ENCODE peak calls at places on chromosomes 11 and 22, in six cellular contexts. I, T, C, Y, S and X are unnamed samples.

GRCh38 chr11:33747969-33748368 is 11.7 kb upstream of the CD59 start:
- DNase-seq in I (no peak), C (no peak), T (no peak), Y (no peak), S (peak; percentile 80), X (no peak)

GRCh38 chr11:18698341-18699268 is at the start of gene TMEM86A:
- DNase-seq in I (peak; percentile 96), T (peak; percentile 91), C (peak; percentile 89), Y (peak; percentile 98), S (peak; percentile 84), X (peak; percentile 91)

GRCh38 chr11:105861225-105861624 is 160.8 kb downstream of the MSANTD4 start:
- DNase-seq in S (no peak), I (no peak), Y (no peak), T (no peak), C (no peak), X (no peak)

GRCh38 chr11:35927730-35928129 is 16.1 kb upstream of the LDLRAD3 start:
- DNase-seq in S (no peak), Y (peak; percentile 80), C (no peak), T (no peak), I (peak; percentile 40), X (peak; percentile 30)

GRCh38 chr11:69981119-69981770 is 96.9 kb upstream of the ANO1 start:
- DNase-seq in I (no peak), T (no peak), Y (no peak), C (no peak), S (no peak), X (no peak)

GRCh38 chr22:46537221-46537945 is at the start of gene CELSR1:
- DNase-seq in Y (no peak), T (no peak), C (no peak), S (peak; percentile 34), I (no peak), X (peak; percentile 39)

GRCh38 chr11:35464308-35464707 is 45.0 kb upstream of the SLC1A2 start:
- DNase-seq in C (no peak), S (peak; percentile 54), I (no peak), T (no peak), Y (no peak), X (no peak)

GRCh38 chr22:17268501-17269223 is 49.4 kb upstream of the ADA2 start:
- DNase-seq in I (no peak), T (no peak), S (no peak), C (no peak), Y (no peak), X (no peak)

GRCh38 chr22:23910496-23911190 is 16.5 kb downstream of the MIF start:
- DNase-seq in Y (no peak), I (no peak), S (no peak), T (no peak), C (no peak), X (no peak)

GRCh38 chr11:78916759-78917158 is 342.1 kb upstream of the NARS2 start:
- DNase-seq in I (no peak), S (peak; percentile 8), Y (no peak), C (no peak), T (no peak), X (no peak)

GRCh38 chr11:61963282-61964057 is 4.0 kb downstream of the FTH1 start:
- DNase-seq in Y (peak; percentile 63), T (peak; percentile 7), I (peak; percentile 33), S (peak; percentile 70), C (no peak), X (no peak)

GRCh38 chr11:11608783-11609232 is 13.0 kb downstream of the GALNT18 start:
- DNase-seq in S (peak; percentile 57), I (no peak), Y (no peak), C (no peak), T (peak; percentile 19), X (no peak)